ENCODE peak calls at places on chromosomes 5 and 9, in eight cellular contexts. H is NCI-H1105 treated with DMSO at 0.1 percent for 48 hours; Z is esophagus squamous epithelium; T is MV-4-11; S is adrenal gland; K is activated gamma-delta T cell treated with Interleukin-2 at 50 U/mL for 16 hours; N is hepatic stellate cell; I is CD8-positive, alpha-beta T cell. V is an unnamed sample.
A peak's percentile ranks its signal among the peaks of the same experiment; 100 is the strongest.

GRCh38 chr5:39224196-39224754 is 4.9 kb upstream of the FYB1 start:
- DNase-seq in H (no peak), Z (no peak), T (peak; percentile 63), S (no peak), K (no peak), N (no peak), I (no peak), V (no peak)

GRCh38 chr5:88675758-88676636 is 207.0 kb downstream of the MEF2C start:
- DNase-seq in H (peak; percentile 71), Z (no peak), T (peak; percentile 64), S (peak; percentile 85), K (no peak), N (no peak), I (no peak), V (peak; percentile 74)

GRCh38 chr9:134399435-134400056 is 73.3 kb downstream of the RXRA start:
- DNase-seq in H (no peak), Z (no peak), T (peak; percentile 49), S (no peak), K (no peak), N (peak; percentile 58), I (no peak), V (peak; percentile 47)

GRCh38 chr5:95962785-95963184 is 1.1 kb upstream of the ELL2 start:
- DNase-seq in H (no peak), Z (no peak), T (no peak), S (no peak), K (no peak), N (no peak), I (no peak), V (no peak)

GRCh38 chr5:132437604-132438275 is 52.8 kb downstream of the IRF1 start:
- DNase-seq in H (no peak), Z (no peak), T (peak; percentile 91), S (no peak), K (peak; percentile 59), N (peak; percentile 80), I (peak; percentile 65), V (peak; percentile 69)

GRCh38 chr9:124420991-124421543 is 5.8 kb upstream of the PSMB7 start:
- DNase-seq in H (peak; percentile 96), Z (no peak), T (no peak), S (no peak), K (no peak), N (no peak), I (no peak), V (peak; percentile 65)

GRCh38 chr5:176870110-176870591 is 29.0 kb downstream of the HK3 start:
- DNase-seq in H (no peak), Z (no peak), T (no peak), S (peak; percentile 63), K (no peak), N (peak; percentile 91), I (no peak), V (peak; percentile 36)

GRCh38 chr9:133635098-133635497 is 1.1 kb upstream of the DBH start:
- DNase-seq in H (no peak), Z (no peak), T (no peak), S (no peak), K (no peak), N (no peak), I (no peak), V (no peak)

GRCh38 chr5:77590347-77590746 is 48.2 kb downstream of the OTP start:
- DNase-seq in H (no peak), Z (no peak), T (peak; percentile 68), S (no peak), K (no peak), N (no peak), I (no peak), V (peak; percentile 77)

GRCh38 chr9:129458663-129459549 is 162.0 kb downstream of the C9orf50 start:
- DNase-seq in H (peak; percentile 44), Z (no peak), T (peak; percentile 24), S (peak; percentile 76), K (peak; percentile 66), N (no peak), I (peak; percentile 47), V (peak; percentile 88)

GRCh38 chr9:87707805-87708500 is 18.0 kb upstream of the CTSL start:
- DNase-seq in H (no peak), Z (no peak), T (peak; percentile 68), S (no peak), K (no peak), N (no peak), I (no peak), V (no peak)

GRCh38 chr9:77743381-77743780 is 95.3 kb upstream of the GNA14 start:
- DNase-seq in H (no peak), Z (no peak), T (no peak), S (no peak), K (no peak), N (no peak), I (no peak), V (no peak)

V was measured in NAMALWA.